ENCODE peak calls at places on chromosomes 5 and 9, in six cellular contexts. V is osteocyte, S is natural killer cell, Z is A549, P is progenitor cell of endocrine pancreas, K is HFFc6. N is an unnamed sample.

GRCh38 chr9:127178646-127179632 is 56.5 kb upstream of the ANGPTL2 start:
- DNase-seq in K (no peak), P (no peak), Z (no peak), V (no peak), S (no peak), N (no peak)

GRCh38 chr9:4821133-4821532 is 28.4 kb downstream of the RCL1 start:
- DNase-seq in S (no peak), K (no peak), V (no peak), P (no peak), Z (no peak), N (no peak)

GRCh38 chr5:115069087-115069968 is 100.4 kb downstream of the TRIM36 start:
- DNase-seq in K (peak), Z (peak), S (no peak), P (peak), V (no peak), N (no peak)

GRCh38 chr5:88230546-88231066 is 38.0 kb downstream of the TMEM161B start:
- DNase-seq in K (no peak), S (no peak), V (no peak), Z (no peak), P (no peak), N (no peak)

GRCh38 chr5:442335-443238 is at the start of gene EXOC3:
- DNase-seq in V (peak), P (peak), Z (peak), K (peak), S (peak), N (peak)

GRCh38 chr5:84696651-84697050 is 312.0 kb upstream of the EDIL3 start:
- DNase-seq in S (no peak), Z (no peak), P (no peak), K (no peak), V (no peak), N (no peak)

GRCh38 chr5:149561848-149562247 is 10.6 kb upstream of the CSNK1A1 start:
- DNase-seq in S (no peak), V (no peak), P (no peak), Z (peak), K (peak), N (no peak)

GRCh38 chr5:143217065-143217803 is 186.3 kb downstream of the NR3C1 start:
- DNase-seq in Z (no peak), V (no peak), S (no peak), P (no peak), K (no peak), N (no peak)

GRCh38 chr5:92944903-92945629 is 636.0 kb downstream of the NR2F1-AS1 start:
- DNase-seq in P (no peak), Z (peak), K (peak), S (no peak), V (no peak), N (no peak)

GRCh38 chr5:344668-345067 is 23.2 kb downstream of the AHRR start:
- DNase-seq in S (no peak), Z (no peak), P (no peak), K (no peak), V (peak), N (no peak)

GRCh38 chr5:68484307-68485068 is 268.9 kb downstream of the PIK3R1 start:
- DNase-seq in V (no peak), Z (no peak), P (no peak), K (peak), S (no peak), N (no peak)

GRCh38 chr9:107019216-107019615 is 156.2 kb downstream of the ZNF462 start:
- DNase-seq in Z (no peak), S (no peak), V (no peak), K (peak), P (no peak), N (no peak)

GRCh38 chr5:178384815-178385471 is 152.3 kb upstream of the PHYKPL start:
- DNase-seq in V (no peak), Z (no peak), P (no peak), S (no peak), K (no peak), N (no peak)

GRCh38 chr5:53738105-53738504 is 177.7 kb downstream of the NDUFS4 start:
- DNase-seq in S (no peak), P (no peak), Z (no peak), K (no peak), V (no peak), N (no peak)

GRCh38 chr5:53730938-53731337 is 170.5 kb downstream of the NDUFS4 start:
- DNase-seq in V (no peak), Z (no peak), K (no peak), P (no peak), S (no peak), N (no peak)

GRCh38 chr5:53739111-53739510 is 178.7 kb downstream of the NDUFS4 start:
- DNase-seq in V (no peak), S (no peak), K (no peak), P (no peak), Z (no peak), N (no peak)

DNA sequence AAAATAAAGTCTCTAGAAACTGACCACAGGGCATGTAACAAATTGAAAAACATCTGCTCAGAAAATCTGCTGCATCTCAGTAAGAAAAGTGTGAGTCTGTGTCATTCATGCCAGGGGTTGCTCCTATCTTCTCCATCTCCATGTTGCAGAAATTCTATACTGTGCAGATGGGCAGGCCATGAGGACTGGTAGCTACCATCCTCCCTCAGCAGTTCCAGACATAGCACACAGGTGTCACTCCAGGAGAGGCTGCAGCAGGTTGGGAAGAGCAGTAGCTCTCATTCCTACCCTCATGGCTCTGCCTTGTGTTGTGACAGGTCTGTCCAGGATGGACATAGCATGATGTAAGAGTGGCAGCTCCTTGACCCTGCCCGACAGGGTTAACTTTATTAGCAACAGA is 173.4 kb downstream of the NDUFS4 start:
- DNase-seq in K (no peak), S (no peak), P (no peak), Z (peak), V (no peak), N (no peak)
- TF ChIP-seq CTCF in K (no peak), S (no peak), P (no peak), Z (no peak), V (no peak), N (no peak)

GRCh38 chr9:117945286-117945685 is 241.1 kb downstream of the TLR4 start:
- DNase-seq in P (no peak), V (no peak), K (no peak), Z (no peak), S (no peak), N (no peak)
- TF ChIP-seq CTCF in P (no peak), V (no peak), K (no peak), Z (no peak), S (no peak), N (no peak)

DNA sequence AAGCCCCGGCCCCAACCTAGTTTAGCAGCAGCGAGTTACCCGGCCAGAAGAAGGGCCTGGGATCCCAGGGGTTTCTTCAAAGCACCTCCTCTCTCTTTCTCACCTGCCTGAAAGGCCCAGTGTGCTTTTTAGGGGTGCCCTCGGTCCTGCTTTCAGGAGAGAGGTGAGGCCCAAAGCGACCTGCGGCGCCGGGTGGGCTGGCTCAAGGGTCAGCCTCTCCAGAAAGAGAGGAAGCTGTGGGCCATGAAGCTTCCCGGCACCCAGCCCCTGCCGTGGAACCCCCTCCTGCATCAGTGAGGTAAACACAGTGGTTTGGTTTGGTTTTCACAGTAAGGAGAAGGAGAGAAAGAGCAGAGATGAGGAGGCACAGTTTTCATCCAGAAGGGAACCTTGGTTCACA is 4.3 kb downstream of the FOXB2 start:
- DNase-seq in S (no peak), P (no peak), K (no peak), V (peak), Z (no peak), N (no peak)
- TF ChIP-seq CTCF in S (no peak), P (no peak), K (no peak), V (no peak), Z (no peak), N (no peak)

DNA sequence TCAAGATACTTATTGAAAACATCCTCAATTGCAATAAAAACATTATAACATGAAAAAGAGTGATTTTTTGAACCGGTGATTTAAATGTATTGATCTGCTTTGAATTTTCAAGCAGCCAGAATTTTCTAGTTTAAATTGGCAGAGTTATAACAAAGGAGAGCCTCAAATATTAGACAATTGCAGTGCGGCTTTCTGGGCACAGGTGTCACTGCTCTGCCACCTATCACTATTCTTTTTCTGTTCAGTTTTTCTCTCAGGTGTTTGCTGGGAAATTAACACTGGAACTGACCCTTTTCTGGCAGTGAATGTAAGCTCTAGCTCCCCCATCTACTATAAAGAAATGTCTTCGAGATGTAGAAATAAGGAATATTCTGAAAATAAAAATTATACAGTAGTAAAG is 23.0 kb downstream of the ZBED3 start:
- DNase-seq in Z (no peak), P (no peak), S (no peak), V (no peak), K (no peak), N (no peak)
- TF ChIP-seq CTCF in Z (no peak), P (peak), S (no peak), V (no peak), K (peak), N (no peak)

GRCh38 chr9:99221623-99222415 is at the start of the genes ALG2 and SEC61B:
- DNase-seq in V (peak), P (peak), S (peak), Z (peak), K (peak), N (peak)
- TF ChIP-seq CTCF in V (no peak), P (no peak), S (no peak), Z (no peak), K (no peak), N (no peak)

GRCh38 chr9:76657265-76657664 is 107.0 kb upstream of the PCA3 start:
- DNase-seq in Z (no peak), K (no peak), V (no peak), P (no peak), S (no peak), N (no peak)

GRCh38 chr9:76662476-76663281 is 101.6 kb upstream of the PCA3 start:
- DNase-seq in K (no peak), P (no peak), Z (no peak), S (no peak), V (no peak), N (no peak)

GRCh38 chr9:76655970-76656369 is 108.3 kb upstream of the PCA3 start:
- DNase-seq in S (no peak), K (no peak), Z (no peak), V (no peak), P (no peak), N (no peak)

GRCh38 chr9:76655121-76655531 is 109.1 kb upstream of the PCA3 start:
- DNase-seq in P (no peak), K (no peak), Z (no peak), V (no peak), S (no peak), N (no peak)

GRCh38 chr9:76658510-76659231 is 105.6 kb upstream of the PCA3 start:
- DNase-seq in V (no peak), P (no peak), S (no peak), Z (peak), K (peak), N (no peak)
- TF ChIP-seq CTCF in V (peak), P (peak), S (peak), Z (peak), K (peak), N (peak)

GRCh38 chr5:59814563-59814872 is 79.0 kb downstream of the PDE4D start:
- DNase-seq in K (no peak), S (no peak), P (no peak), V (no peak), Z (no peak), N (no peak)
- TF ChIP-seq CTCF in K (no peak), S (no peak), P (no peak), V (no peak), Z (no peak), N (no peak)

GRCh38 chr9:2872307-2872940 is 28.5 kb upstream of the PUM3 start:
- DNase-seq in P (no peak), Z (peak), V (no peak), K (peak), S (no peak), N (no peak)
- TF ChIP-seq CTCF in P (peak), Z (peak), V (peak), K (peak), S (peak), N (peak)

GRCh38 chr9:97284798-97285197 is 22.7 kb upstream of the CCDC180 start:
- DNase-seq in V (no peak), S (no peak), Z (no peak), P (no peak), K (no peak), N (no peak)
- TF ChIP-seq CTCF in V (no peak), S (no peak), Z (no peak), P (peak), K (peak), N (peak)

N was measured in CD4-positive, alpha-beta T cell.